ENCODE peak calls at places on chromosomes 11 and 22, in four cellular contexts. X, R, O and P are unnamed samples.
A peak's percentile ranks its signal among the peaks of the same experiment; 100 is the strongest.

GRCh38 chr11:73402834-73403185 is 26.6 kb downstream of the RELT start:
- DNase-seq in X (no peak), R (no peak), O (no peak), P (no peak)

GRCh38 chr22:47565607-47566006 is 803.2 kb downstream of the TBC1D22A start:
- DNase-seq in X (no peak), R (peak; percentile 23), O (no peak), P (no peak)

GRCh38 chr11:65262381-65262680 is 569 bp downstream of the POLA2 start:
- DNase-seq in X (no peak), R (no peak), O (no peak), P (no peak)

GRCh38 chr11:3723014-3723708 is 52.0 kb upstream of the CHRNA10 start:
- DNase-seq in X (peak; percentile 28), R (no peak), O (no peak), P (no peak)

GRCh38 chr11:72752088-72752914 is at the start of gene ARAP1:
- DNase-seq in X (peak; percentile 91), R (peak; percentile 95), O (peak; percentile 76), P (peak; percentile 59)

GRCh38 chr11:2511421-2512369 is 66.9 kb downstream of the KCNQ1 start:
- DNase-seq in X (no peak), R (peak; percentile 83), O (peak; percentile 7), P (no peak)

GRCh38 chr22:47616396-47617020 is 854.1 kb downstream of the TBC1D22A start:
- DNase-seq in X (no peak), R (peak; percentile 68), O (no peak), P (no peak)

GRCh38 chr11:64396079-64396591 is 37.2 kb downstream of the RPS6KA4 start:
- DNase-seq in X (no peak), R (no peak), O (peak; percentile 48), P (peak; percentile 14)

GRCh38 chr11:110297726-110298297 is 1.4 kb upstream of the RDX start:
- DNase-seq in X (no peak), R (no peak), O (no peak), P (no peak)

GRCh38 chr11:22461626-22462025 is 123.4 kb downstream of the SLC17A6 start:
- DNase-seq in X (no peak), R (no peak), O (no peak), P (no peak)

GRCh38 chr11:125621995-125622394 is 3.0 kb upstream of the CHEK1 start:
- DNase-seq in X (no peak), R (no peak), O (no peak), P (no peak)

GRCh38 chr11:103659138-103659734 is 377.2 kb upstream of the DDI1 start:
- DNase-seq in X (no peak), R (no peak), O (peak; percentile 12), P (peak; percentile 35)

GRCh38 chr11:95067828-95068244 is 1.1 kb downstream of the SRSF8 start:
- DNase-seq in X (no peak), R (peak; percentile 92), O (no peak), P (no peak)

GRCh38 chr11:64206457-64207246 is at the start of gene FERMT3:
- DNase-seq in X (no peak), R (peak; percentile 92), O (no peak), P (no peak)

GRCh38 chr22:29269230-29269604 is 1.1 kb downstream of the EWSR1 start:
- DNase-seq in X (no peak), R (peak; percentile 82), O (no peak), P (no peak)

GRCh38 chr11:11947825-11948224 is 60.6 kb downstream of the DKK3 start:
- DNase-seq in X (no peak), R (no peak), O (no peak), P (no peak)

GRCh38 chr11:103055174-103055890 is 36.6 kb downstream of the DCUN1D5 start:
- DNase-seq in X (no peak), R (no peak), O (no peak), P (no peak)

GRCh38 chr11:34659096-34659733 is 38.3 kb downstream of the EHF start:
- DNase-seq in X (no peak), R (no peak), O (no peak), P (no peak)

GRCh38 chr11:3189193-3189843 is 24.2 kb upstream of the OSBPL5 start:
- DNase-seq in X (no peak), R (peak; percentile 62), O (no peak), P (no peak)

GRCh38 chr11:35682230-35683195 is 19.9 kb downstream of the TRIM44 start:
- DNase-seq in X (no peak), R (no peak), O (no peak), P (no peak)

GRCh38 chr22:29319072-29319471 is 3.6 kb upstream of the RASL10A start:
- DNase-seq in X (no peak), R (no peak), O (no peak), P (no peak)

GRCh38 chr22:47337161-47337621 is 574.7 kb downstream of the TBC1D22A start:
- DNase-seq in X (peak; percentile 73), R (peak; percentile 61), O (no peak), P (no peak)

GRCh38 chr22:17085277-17086091 is 684 bp downstream of the IL17RA start:
- DNase-seq in X (no peak), R (peak; percentile 91), O (peak; percentile 25), P (no peak)

GRCh38 chr22:25062378-25063095 is 110.0 kb downstream of the KIAA1671 start:
- DNase-seq in X (no peak), R (no peak), O (no peak), P (no peak)

GRCh38 chr11:19577391-19577831 is 135.2 kb upstream of the NAV2 start:
- DNase-seq in X (no peak), R (peak; percentile 75), O (no peak), P (no peak)

GRCh38 chr11:82577246-82577645 is 156.4 kb downstream of the FAM181B start:
- DNase-seq in X (no peak), R (no peak), O (no peak), P (no peak)

GRCh38 chr11:111359223-111360149 is 19.6 kb downstream of the POU2AF1 start:
- DNase-seq in X (no peak), R (no peak), O (no peak), P (no peak)

GRCh38 chr11:78630561-78631303 is 56.1 kb upstream of the NARS2 start:
- DNase-seq in X (no peak), R (no peak), O (no peak), P (no peak)
- TF ChIP-seq CTCF in X (no peak), R (no peak), O (no peak), P (no peak)

DNA sequence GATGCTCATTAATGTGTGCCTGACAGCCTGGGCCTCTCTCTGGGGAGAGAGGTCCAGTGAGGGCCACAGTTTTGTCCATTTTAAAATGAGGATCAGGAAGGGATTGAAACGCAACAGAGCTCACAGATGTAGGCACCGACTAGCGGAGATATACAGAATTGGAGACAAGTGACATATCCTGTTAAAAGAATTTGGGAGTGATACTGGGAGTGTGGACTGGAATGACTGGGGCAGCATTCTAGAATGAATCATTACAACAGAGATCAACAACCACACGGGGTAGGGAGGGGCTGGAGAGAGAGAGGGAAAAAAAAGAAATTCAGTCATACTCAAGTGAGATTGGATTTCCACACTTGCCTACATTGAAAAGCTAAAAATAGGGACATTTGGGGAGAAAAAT is 2.5 kb upstream of the NCAM1 start:
- DNase-seq in X (peak; percentile 4), R (no peak), O (no peak), P (no peak)
- TF ChIP-seq CTCF in X (no peak), R (no peak), O (no peak), P (no peak)

GRCh38 chr22:39220450-39220849 is 24.3 kb downstream of the PDGFB start:
- DNase-seq in X (no peak), R (peak; percentile 72), O (no peak), P (no peak)
- TF ChIP-seq CTCF in X (no peak), R (no peak), O (no peak), P (no peak)

GRCh38 chr11:119916568-119916967 is 187.6 kb upstream of the NECTIN1 start:
- DNase-seq in X (no peak), R (no peak), O (no peak), P (no peak)

GRCh38 chr11:119919656-119920055 is 190.7 kb upstream of the NECTIN1 start:
- DNase-seq in X (no peak), R (no peak), O (no peak), P (no peak)

GRCh38 chr11:119918356-119918755 is 189.4 kb upstream of the NECTIN1 start:
- DNase-seq in X (no peak), R (no peak), O (no peak), P (no peak)

GRCh38 chr11:119921571-119921970 is 192.6 kb upstream of the NECTIN1 start:
- DNase-seq in X (no peak), R (no peak), O (no peak), P (no peak)

DNA sequence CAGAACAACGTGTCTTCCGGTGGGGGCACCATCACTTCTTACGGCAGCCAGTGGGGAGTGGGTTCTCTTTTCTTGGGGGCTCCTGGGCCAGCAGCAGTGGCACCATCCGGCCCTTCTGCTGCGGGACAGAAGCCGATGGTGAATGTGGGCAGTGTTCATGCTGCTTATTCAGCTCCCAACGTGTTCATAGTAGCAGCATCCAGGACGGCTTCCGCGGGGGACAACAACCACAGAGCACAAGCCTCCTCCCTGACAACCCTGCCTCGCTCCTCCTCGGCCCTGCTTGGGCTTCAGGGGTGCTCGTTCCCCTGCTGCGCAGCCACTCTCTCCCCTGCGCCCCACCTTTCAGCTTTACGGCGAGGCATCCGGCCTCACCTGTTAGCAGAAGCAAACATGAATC is 191.7 kb upstream of the NECTIN1 start:
- DNase-seq in X (no peak), R (no peak), O (no peak), P (no peak)
- TF ChIP-seq CTCF in X (no peak), R (no peak), O (no peak), P (no peak)

GRCh38 chr22:38607680-38608079 is 37.7 kb upstream of the DMC1 start:
- DNase-seq in X (no peak), R (no peak), O (no peak), P (no peak)
- TF ChIP-seq CTCF in X (no peak), R (no peak), O (no peak), P (no peak)

DNA sequence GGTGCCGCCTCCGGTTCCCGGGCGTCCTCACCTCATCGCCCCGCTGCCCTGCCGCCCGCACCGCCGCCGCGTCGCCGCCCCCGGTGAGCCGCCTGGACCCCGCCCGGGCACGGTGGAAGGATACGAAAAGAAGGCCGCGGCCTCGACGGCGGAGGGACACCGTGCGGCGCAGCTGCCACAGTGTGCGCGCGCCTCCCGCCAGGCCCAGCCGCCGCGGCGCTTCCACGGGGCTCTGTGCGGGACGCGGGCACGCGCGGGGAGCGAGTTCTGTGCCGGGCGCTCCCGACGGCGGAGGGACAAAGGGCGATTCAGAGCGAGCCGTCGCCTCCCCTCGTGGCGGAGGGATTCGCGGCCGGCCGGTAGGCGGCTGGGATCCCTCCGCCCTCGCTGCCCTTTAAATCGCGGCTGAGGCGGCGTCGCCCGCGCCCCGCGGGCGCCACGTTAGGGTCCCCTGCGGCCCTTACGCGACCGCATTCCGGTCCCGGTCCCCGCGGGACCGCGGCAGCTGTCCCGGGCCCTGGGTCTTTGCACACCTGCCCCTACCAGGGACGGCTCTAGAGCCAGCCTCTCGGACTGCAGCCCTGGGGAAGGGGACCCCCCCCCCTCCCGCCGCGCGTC is 568 bp upstream of the KMT5B start:
- DNase-seq in X (peak; percentile 66), R (peak; percentile 96), O (peak; percentile 78), P (peak; percentile 89)
- TF ChIP-seq CTCF in X (no peak), R (no peak), O (no peak), P (no peak)